ENCODE peak calls at places on chromosomes 3 and 15, in five cellular contexts. One of them, this sample, is unnamed.

GRCh38 chr3:121483290-121483689 is 62.5 kb downstream of the POLQ start:
- DNase-seq in psoas muscle: no peak
- DNase-seq in iris pigment epithelial cell: peak; percentile 51
- DNase-seq in activated T-helper 9 cell treated with anti-CD3 and anti-CD28 coated beads, Interleukin-2, amount 50 U/mL, for 16 hours: no peak
- DNase-seq in activated CD4-positive, alpha-beta T cell treated with anti-CD3 and anti-CD28 coated beads, Interleukin-2, amount 50 U/mL, for 1 hour: no peak
- DNase-seq in this sample: no peak

GRCh38 chr15:70259030-70259424 is 161.3 kb upstream of the TLE3 start:
- DNase-seq in psoas muscle: no peak
- DNase-seq in iris pigment epithelial cell: peak; percentile 76
- DNase-seq in activated T-helper 9 cell treated with anti-CD3 and anti-CD28 coated beads, Interleukin-2, amount 50 U/mL, for 16 hours: peak; percentile 21
- DNase-seq in activated CD4-positive, alpha-beta T cell treated with anti-CD3 and anti-CD28 coated beads, Interleukin-2, amount 50 U/mL, for 1 hour: peak; percentile 51
- DNase-seq in this sample: peak; percentile 87

GRCh38 chr15:87755226-87755625 is 501.3 kb downstream of the NTRK3 start:
- DNase-seq in psoas muscle: no peak
- DNase-seq in iris pigment epithelial cell: no peak
- DNase-seq in activated T-helper 9 cell treated with anti-CD3 and anti-CD28 coated beads, Interleukin-2, amount 50 U/mL, for 16 hours: no peak
- DNase-seq in activated CD4-positive, alpha-beta T cell treated with anti-CD3 and anti-CD28 coated beads, Interleukin-2, amount 50 U/mL, for 1 hour: no peak
- DNase-seq in this sample: no peak

GRCh38 chr3:143644370-143645089 is 203.7 kb downstream of the SLC9A9 start:
- DNase-seq in psoas muscle: no peak
- DNase-seq in iris pigment epithelial cell: peak; percentile 86
- DNase-seq in activated T-helper 9 cell treated with anti-CD3 and anti-CD28 coated beads, Interleukin-2, amount 50 U/mL, for 16 hours: no peak
- DNase-seq in activated CD4-positive, alpha-beta T cell treated with anti-CD3 and anti-CD28 coated beads, Interleukin-2, amount 50 U/mL, for 1 hour: no peak
- DNase-seq in this sample: peak; percentile 54

GRCh38 chr15:71752604-71753289 is 57.6 kb upstream of the NR2E3 start:
- DNase-seq in psoas muscle: peak; percentile 24
- DNase-seq in iris pigment epithelial cell: peak; percentile 97
- DNase-seq in activated T-helper 9 cell treated with anti-CD3 and anti-CD28 coated beads, Interleukin-2, amount 50 U/mL, for 16 hours: no peak
- DNase-seq in activated CD4-positive, alpha-beta T cell treated with anti-CD3 and anti-CD28 coated beads, Interleukin-2, amount 50 U/mL, for 1 hour: no peak
- DNase-seq in this sample: peak; percentile 84

GRCh38 chr3:52480768-52481715 is 14.1 kb upstream of the STAB1 start:
- DNase-seq in psoas muscle: no peak
- DNase-seq in iris pigment epithelial cell: no peak
- DNase-seq in activated T-helper 9 cell treated with anti-CD3 and anti-CD28 coated beads, Interleukin-2, amount 50 U/mL, for 16 hours: no peak
- DNase-seq in activated CD4-positive, alpha-beta T cell treated with anti-CD3 and anti-CD28 coated beads, Interleukin-2, amount 50 U/mL, for 1 hour: no peak
- DNase-seq in this sample: no peak

GRCh38 chr3:107884719-107885460 is 205.9 kb downstream of the CD47 start:
- DNase-seq in psoas muscle: no peak
- DNase-seq in iris pigment epithelial cell: peak; percentile 34
- DNase-seq in activated T-helper 9 cell treated with anti-CD3 and anti-CD28 coated beads, Interleukin-2, amount 50 U/mL, for 16 hours: no peak
- DNase-seq in activated CD4-positive, alpha-beta T cell treated with anti-CD3 and anti-CD28 coated beads, Interleukin-2, amount 50 U/mL, for 1 hour: no peak
- DNase-seq in this sample: no peak

GRCh38 chr3:46110701-46111493 is 83.6 kb upstream of the XCR1 start:
- DNase-seq in psoas muscle: no peak
- DNase-seq in iris pigment epithelial cell: peak; percentile 78
- DNase-seq in activated T-helper 9 cell treated with anti-CD3 and anti-CD28 coated beads, Interleukin-2, amount 50 U/mL, for 16 hours: no peak
- DNase-seq in activated CD4-positive, alpha-beta T cell treated with anti-CD3 and anti-CD28 coated beads, Interleukin-2, amount 50 U/mL, for 1 hour: no peak
- DNase-seq in this sample: no peak

GRCh38 chr3:69822501-69822900 is 83.2 kb downstream of the MITF start:
- DNase-seq in psoas muscle: no peak
- DNase-seq in iris pigment epithelial cell: peak; percentile 15
- DNase-seq in activated T-helper 9 cell treated with anti-CD3 and anti-CD28 coated beads, Interleukin-2, amount 50 U/mL, for 16 hours: no peak
- DNase-seq in activated CD4-positive, alpha-beta T cell treated with anti-CD3 and anti-CD28 coated beads, Interleukin-2, amount 50 U/mL, for 1 hour: no peak
- DNase-seq in this sample: no peak

GRCh38 chr15:69060041-69060481 is 45.6 kb downstream of the NOX5 start:
- DNase-seq in psoas muscle: peak; percentile 66
- DNase-seq in iris pigment epithelial cell: no peak
- DNase-seq in activated T-helper 9 cell treated with anti-CD3 and anti-CD28 coated beads, Interleukin-2, amount 50 U/mL, for 16 hours: no peak
- DNase-seq in activated CD4-positive, alpha-beta T cell treated with anti-CD3 and anti-CD28 coated beads, Interleukin-2, amount 50 U/mL, for 1 hour: no peak
- DNase-seq in this sample: peak; percentile 84

GRCh38 chr3:99875573-99875924 is 57.9 kb downstream of the CMSS1 start:
- DNase-seq in psoas muscle: no peak
- DNase-seq in iris pigment epithelial cell: peak; percentile 73
- DNase-seq in activated T-helper 9 cell treated with anti-CD3 and anti-CD28 coated beads, Interleukin-2, amount 50 U/mL, for 16 hours: no peak
- DNase-seq in activated CD4-positive, alpha-beta T cell treated with anti-CD3 and anti-CD28 coated beads, Interleukin-2, amount 50 U/mL, for 1 hour: no peak
- DNase-seq in this sample: no peak

GRCh38 chr15:87619161-87619960 is 637.2 kb downstream of the NTRK3 start:
- DNase-seq in psoas muscle: no peak
- DNase-seq in iris pigment epithelial cell: peak; percentile 68
- DNase-seq in activated T-helper 9 cell treated with anti-CD3 and anti-CD28 coated beads, Interleukin-2, amount 50 U/mL, for 16 hours: no peak
- DNase-seq in activated CD4-positive, alpha-beta T cell treated with anti-CD3 and anti-CD28 coated beads, Interleukin-2, amount 50 U/mL, for 1 hour: no peak
- DNase-seq in this sample: no peak

GRCh38 chr3:52794612-52795099 is at the start of gene ITIH3:
- DNase-seq in psoas muscle: no peak
- DNase-seq in iris pigment epithelial cell: no peak
- DNase-seq in activated T-helper 9 cell treated with anti-CD3 and anti-CD28 coated beads, Interleukin-2, amount 50 U/mL, for 16 hours: no peak
- DNase-seq in activated CD4-positive, alpha-beta T cell treated with anti-CD3 and anti-CD28 coated beads, Interleukin-2, amount 50 U/mL, for 1 hour: no peak
- DNase-seq in this sample: no peak

GRCh38 chr3:15361494-15362214 is 29.3 kb upstream of the SH3BP5 start:
- DNase-seq in psoas muscle: no peak
- DNase-seq in iris pigment epithelial cell: peak; percentile 83
- DNase-seq in activated T-helper 9 cell treated with anti-CD3 and anti-CD28 coated beads, Interleukin-2, amount 50 U/mL, for 16 hours: peak; percentile 31
- DNase-seq in activated CD4-positive, alpha-beta T cell treated with anti-CD3 and anti-CD28 coated beads, Interleukin-2, amount 50 U/mL, for 1 hour: peak; percentile 11
- DNase-seq in this sample: peak; percentile 48

GRCh38 chr3:66665021-66665695 is 164.3 kb upstream of the LRIG1 start:
- DNase-seq in psoas muscle: peak; percentile 16
- DNase-seq in iris pigment epithelial cell: no peak
- DNase-seq in activated T-helper 9 cell treated with anti-CD3 and anti-CD28 coated beads, Interleukin-2, amount 50 U/mL, for 16 hours: no peak
- DNase-seq in activated CD4-positive, alpha-beta T cell treated with anti-CD3 and anti-CD28 coated beads, Interleukin-2, amount 50 U/mL, for 1 hour: no peak
- DNase-seq in this sample: peak; percentile 48

GRCh38 chr3:128548426-128549282 is 55.7 kb upstream of the GATA2 start:
- DNase-seq in psoas muscle: no peak
- DNase-seq in iris pigment epithelial cell: peak; percentile 79
- DNase-seq in activated T-helper 9 cell treated with anti-CD3 and anti-CD28 coated beads, Interleukin-2, amount 50 U/mL, for 16 hours: no peak
- DNase-seq in activated CD4-positive, alpha-beta T cell treated with anti-CD3 and anti-CD28 coated beads, Interleukin-2, amount 50 U/mL, for 1 hour: no peak
- DNase-seq in this sample: no peak

GRCh38 chr3:138875754-138876664 is 41.3 kb upstream of the PIK3CB start:
- DNase-seq in psoas muscle: no peak
- DNase-seq in iris pigment epithelial cell: peak; percentile 36
- DNase-seq in activated T-helper 9 cell treated with anti-CD3 and anti-CD28 coated beads, Interleukin-2, amount 50 U/mL, for 16 hours: no peak
- DNase-seq in activated CD4-positive, alpha-beta T cell treated with anti-CD3 and anti-CD28 coated beads, Interleukin-2, amount 50 U/mL, for 1 hour: no peak
- DNase-seq in this sample: no peak

GRCh38 chr3:8836096-8836495 is 66.7 kb upstream of the OXTR start:
- DNase-seq in psoas muscle: no peak
- DNase-seq in iris pigment epithelial cell: no peak
- DNase-seq in activated T-helper 9 cell treated with anti-CD3 and anti-CD28 coated beads, Interleukin-2, amount 50 U/mL, for 16 hours: no peak
- DNase-seq in activated CD4-positive, alpha-beta T cell treated with anti-CD3 and anti-CD28 coated beads, Interleukin-2, amount 50 U/mL, for 1 hour: no peak
- DNase-seq in this sample: no peak

GRCh38 chr3:140187028-140187427 is 252.0 kb downstream of the CLSTN2 start:
- DNase-seq in psoas muscle: no peak
- DNase-seq in iris pigment epithelial cell: no peak
- DNase-seq in activated T-helper 9 cell treated with anti-CD3 and anti-CD28 coated beads, Interleukin-2, amount 50 U/mL, for 16 hours: no peak
- DNase-seq in activated CD4-positive, alpha-beta T cell treated with anti-CD3 and anti-CD28 coated beads, Interleukin-2, amount 50 U/mL, for 1 hour: no peak
- DNase-seq in this sample: no peak

GRCh38 chr3:44905501-44906159 is 31.2 kb downstream of the TGM4 start:
- DNase-seq in psoas muscle: no peak
- DNase-seq in iris pigment epithelial cell: no peak
- DNase-seq in activated T-helper 9 cell treated with anti-CD3 and anti-CD28 coated beads, Interleukin-2, amount 50 U/mL, for 16 hours: no peak
- DNase-seq in activated CD4-positive, alpha-beta T cell treated with anti-CD3 and anti-CD28 coated beads, Interleukin-2, amount 50 U/mL, for 1 hour: no peak
- DNase-seq in this sample: no peak

GRCh38 chr3:86995537-86995936 is 4.6 kb upstream of the VGLL3 start:
- DNase-seq in psoas muscle: no peak
- DNase-seq in iris pigment epithelial cell: peak; percentile 97
- DNase-seq in activated T-helper 9 cell treated with anti-CD3 and anti-CD28 coated beads, Interleukin-2, amount 50 U/mL, for 16 hours: no peak
- DNase-seq in activated CD4-positive, alpha-beta T cell treated with anti-CD3 and anti-CD28 coated beads, Interleukin-2, amount 50 U/mL, for 1 hour: no peak
- DNase-seq in this sample: no peak

GRCh38 chr15:83982748-83983147 is 252.8 kb upstream of the GOLGA6L4 start:
- DNase-seq in psoas muscle: no peak
- DNase-seq in iris pigment epithelial cell: no peak
- DNase-seq in activated T-helper 9 cell treated with anti-CD3 and anti-CD28 coated beads, Interleukin-2, amount 50 U/mL, for 16 hours: no peak
- DNase-seq in activated CD4-positive, alpha-beta T cell treated with anti-CD3 and anti-CD28 coated beads, Interleukin-2, amount 50 U/mL, for 1 hour: no peak
- DNase-seq in this sample: no peak

GRCh38 chr3:149603126-149604074 is 54.4 kb downstream of the WWTR1 start:
- DNase-seq in psoas muscle: no peak
- DNase-seq in iris pigment epithelial cell: peak; percentile 83
- DNase-seq in activated T-helper 9 cell treated with anti-CD3 and anti-CD28 coated beads, Interleukin-2, amount 50 U/mL, for 16 hours: no peak
- DNase-seq in activated CD4-positive, alpha-beta T cell treated with anti-CD3 and anti-CD28 coated beads, Interleukin-2, amount 50 U/mL, for 1 hour: no peak
- DNase-seq in this sample: no peak

GRCh38 chr3:134874737-134875413 is 79.8 kb downstream of the EPHB1 start:
- DNase-seq in psoas muscle: no peak
- DNase-seq in iris pigment epithelial cell: no peak
- DNase-seq in activated T-helper 9 cell treated with anti-CD3 and anti-CD28 coated beads, Interleukin-2, amount 50 U/mL, for 16 hours: no peak
- DNase-seq in activated CD4-positive, alpha-beta T cell treated with anti-CD3 and anti-CD28 coated beads, Interleukin-2, amount 50 U/mL, for 1 hour: no peak
- DNase-seq in this sample: peak; percentile 50

GRCh38 chr3:134312873-134313838 is 61.1 kb downstream of the AMOTL2 start:
- DNase-seq in psoas muscle: peak; percentile 84
- DNase-seq in iris pigment epithelial cell: peak; percentile 81
- DNase-seq in activated T-helper 9 cell treated with anti-CD3 and anti-CD28 coated beads, Interleukin-2, amount 50 U/mL, for 16 hours: no peak
- DNase-seq in activated CD4-positive, alpha-beta T cell treated with anti-CD3 and anti-CD28 coated beads, Interleukin-2, amount 50 U/mL, for 1 hour: no peak
- DNase-seq in this sample: no peak

GRCh38 chr3:39141211-39141995 is 12.0 kb downstream of the CSRNP1 start:
- DNase-seq in psoas muscle: peak; percentile 59
- DNase-seq in iris pigment epithelial cell: peak; percentile 63
- DNase-seq in activated T-helper 9 cell treated with anti-CD3 and anti-CD28 coated beads, Interleukin-2, amount 50 U/mL, for 16 hours: no peak
- DNase-seq in activated CD4-positive, alpha-beta T cell treated with anti-CD3 and anti-CD28 coated beads, Interleukin-2, amount 50 U/mL, for 1 hour: peak; percentile 10
- DNase-seq in this sample: peak; percentile 83

GRCh38 chr3:119781330-119782198 is at the start of gene NR1I2:
- DNase-seq in psoas muscle: no peak
- DNase-seq in iris pigment epithelial cell: no peak
- DNase-seq in activated T-helper 9 cell treated with anti-CD3 and anti-CD28 coated beads, Interleukin-2, amount 50 U/mL, for 16 hours: no peak
- DNase-seq in activated CD4-positive, alpha-beta T cell treated with anti-CD3 and anti-CD28 coated beads, Interleukin-2, amount 50 U/mL, for 1 hour: no peak
- DNase-seq in this sample: peak; percentile 63

This sample was measured in Peyer's patch.